ENCODE peak calls at places on chromosomes 7 and 10, in four cellular contexts. I is NCI-H1417, R is PC-3, E is M059J. C is an unnamed sample.
A peak's percentile ranks its signal among the peaks of the same experiment; 100 is the strongest.

GRCh38 chr10:75612904-75613684 is 181.7 kb downstream of the LRMDA start:
- DNase-seq in I (no peak), R (no peak), E (peak; percentile 4), C (no peak)

GRCh38 chr10:130127612-130128607 is 8.3 kb upstream of the GLRX3 start:
- DNase-seq in I (peak; percentile 73), R (peak; percentile 72), E (peak; percentile 74), C (no peak)

GRCh38 chr10:60384708-60385398 is 4.8 kb downstream of the ANK3 start:
- DNase-seq in I (no peak), R (peak; percentile 100), E (peak; percentile 99), C (no peak)

GRCh38 chr7:1127001-1127400 is 33.0 kb downstream of the ZFAND2A start:
- DNase-seq in I (no peak), R (no peak), E (no peak), C (no peak)

GRCh38 chr7:19964198-19964597 is 190.8 kb upstream of the TMEM196 start:
- DNase-seq in I (no peak), R (no peak), E (peak; percentile 68), C (no peak)

GRCh38 chr7:101118856-101119255 is 8.0 kb upstream of the SERPINE1 start:
- DNase-seq in I (no peak), R (no peak), E (no peak), C (no peak)

GRCh38 chr10:88458209-88458608 is 124.9 kb downstream of the RNLS start:
- DNase-seq in I (no peak), R (no peak), E (no peak), C (no peak)

GRCh38 chr7:123663200-123663599 is 7.5 kb downstream of the LMOD2 start:
- DNase-seq in I (no peak), R (no peak), E (no peak), C (no peak)

GRCh38 chr7:148622887-148623585 is 32.5 kb downstream of the C7orf33 start:
- DNase-seq in I (peak; percentile 90), R (no peak), E (no peak), C (no peak)

GRCh38 chr7:149569726-149570422 is 72.3 kb upstream of the ZNF746 start:
- DNase-seq in I (no peak), R (no peak), E (no peak), C (no peak)

C was measured in stimulated activated CD8-positive, alpha-beta memory T cell treated with anti-CD3 and anti-CD28 coated beads, Interleukin-12 subunit alpha, Interleukin-12 subunit beta, amount 100 ng/mL, for 4 hours.